ENCODE peak calls at places on chromosomes 6 and 20, in ten cellular contexts. E is IMR-90, H is MM.1S, P is PC-9, D is fibroblast of lung, A is H9, J is OCI-LY7, S is GM23338, I is HCT116, N is neural progenitor cell. L is an unnamed sample.

GRCh38 chr6:169799474-169799926 is 48.1 kb downstream of the ERMARD start:
- DNase-seq in J (no peak), H (no peak), P (no peak), A (no peak), S (no peak), D (no peak), N (no peak), E (no peak), I (no peak), L (peak)

GRCh38 chr6:36504982-36505381 is 42.3 kb downstream of the STK38 start:
- DNase-seq in D (no peak), A (no peak), S (no peak), P (no peak), H (no peak), N (no peak), E (peak), J (no peak), I (no peak), L (no peak)

GRCh38 chr6:117149324-117149723 is 116.0 kb upstream of the VGLL2 start:
- DNase-seq in E (no peak), I (no peak), A (no peak), S (no peak), H (no peak), J (no peak), D (no peak), P (no peak), N (no peak), L (no peak)

GRCh38 chr6:35062676-35063574 is 78.2 kb downstream of the TCP11 start:
- DNase-seq in P (no peak), N (no peak), A (no peak), D (no peak), H (no peak), J (no peak), S (no peak), I (no peak), E (no peak), L (no peak)

GRCh38 chr20:9068896-9069663 is at the start of gene PLCB4:
- DNase-seq in E (peak), H (no peak), D (peak), N (peak), J (no peak), I (no peak), S (peak), A (peak), P (peak), L (peak)

GRCh38 chr20:3111507-3111906 is 27.0 kb upstream of the AVP start:
- DNase-seq in D (no peak), S (no peak), J (no peak), N (no peak), I (no peak), P (no peak), A (no peak), H (no peak), E (no peak), L (no peak)

GRCh38 chr20:51628533-51629398 is 86.2 kb upstream of the NFATC2 start:
- DNase-seq in E (peak), J (no peak), A (no peak), I (no peak), D (peak), S (no peak), P (no peak), N (no peak), H (no peak), L (no peak)

GRCh38 chr6:159252955-159253508 is 83.8 kb downstream of the FNDC1 start:
- DNase-seq in E (peak), I (peak), N (peak), A (peak), D (peak), S (peak), H (peak), J (peak), P (no peak), L (peak)

GRCh38 chr6:22145823-22146379 is 150.9 kb downstream of the PRL start:
- DNase-seq in N (no peak), P (no peak), S (peak), D (peak), J (no peak), H (no peak), A (peak), I (no peak), E (peak), L (no peak)

GRCh38 chr6:93419304-93420162 is at the start of gene EPHA7:
- DNase-seq in S (peak), A (peak), J (no peak), P (peak), N (peak), I (no peak), H (peak), E (peak), D (peak), L (peak)

GRCh38 chr6:54847799-54848597 is 1.4 kb downstream of the FAM83B start:
- DNase-seq in A (no peak), J (no peak), H (no peak), E (peak), N (no peak), P (peak), I (peak), D (peak), S (peak), L (peak)

GRCh38 chr20:20024942-20025341 is 7.8 kb downstream of the NAA20 start:
- DNase-seq in N (no peak), P (no peak), J (no peak), H (no peak), A (no peak), S (no peak), I (no peak), E (peak), D (no peak), L (no peak)

GRCh38 chr20:2038161-2038560 is 44.3 kb upstream of the PDYN start:
- DNase-seq in I (no peak), N (no peak), H (no peak), A (no peak), D (no peak), E (no peak), S (no peak), P (no peak), J (no peak), L (no peak)

GRCh38 chr6:53100561-53100960 is 35.4 kb downstream of the FBXO9 start:
- DNase-seq in J (no peak), S (no peak), H (no peak), N (no peak), D (no peak), A (no peak), P (no peak), E (peak), I (no peak), L (no peak)

GRCh38 chr6:105759946-105760345 is 326.2 kb upstream of the PRDM1 start:
- DNase-seq in E (peak), D (peak), A (no peak), S (no peak), J (no peak), N (no peak), I (no peak), P (no peak), H (no peak), L (peak)

GRCh38 chr6:63839485-63839884 is 203.9 kb downstream of the PHF3 start:
- DNase-seq in E (peak), S (no peak), J (no peak), N (no peak), A (no peak), P (no peak), H (no peak), I (no peak), D (peak), L (no peak)

GRCh38 chr6:161138545-161139303 is 135.1 kb downstream of the AGPAT4 start:
- DNase-seq in P (no peak), D (no peak), A (no peak), I (no peak), J (no peak), H (no peak), E (no peak), N (no peak), S (peak), L (no peak)

GRCh38 chr20:39282619-39283092 is 320.5 kb downstream of the DHX35 start:
- DNase-seq in E (no peak), H (no peak), P (no peak), I (no peak), J (no peak), S (peak), D (no peak), N (peak), A (peak), L (no peak)

GRCh38 chr20:46057856-46058655 is 29.0 kb downstream of the SLC12A5 start:
- DNase-seq in I (no peak), D (peak), S (peak), P (no peak), H (no peak), N (peak), A (peak), J (no peak), E (peak), L (no peak)

GRCh38 chr20:2653511-2654383 is 1.3 kb downstream of the NOP56 start:
- DNase-seq in N (no peak), D (no peak), A (no peak), S (no peak), H (no peak), P (no peak), E (no peak), I (no peak), J (no peak), L (no peak)

GRCh38 chr6:100078509-100078908 is 84.5 kb upstream of the MCHR2 start:
- DNase-seq in D (peak), P (no peak), A (peak), N (peak), J (peak), S (peak), H (no peak), I (peak), E (peak), L (peak)

GRCh38 chr6:42007286-42007685 is 43.0 kb upstream of the TAF8 start:
- DNase-seq in J (peak), A (no peak), D (no peak), N (no peak), P (no peak), I (no peak), H (no peak), E (no peak), S (no peak), L (no peak)
- H3K4me2 ChIP-seq in J (peak), A (no peak), D (no peak), N (no peak), P (no peak), I (no peak), H (no peak), E (no peak), S (no peak), L (no peak)

GRCh38 chr6:143333749-143334520 is 116.6 kb downstream of the ADAT2 start:
- DNase-seq in E (no peak), P (no peak), H (no peak), J (no peak), D (no peak), A (no peak), N (no peak), S (no peak), I (no peak), L (no peak)

GRCh38 chr6:143335865-143336264 is 114.6 kb downstream of the ADAT2 start:
- DNase-seq in E (no peak), N (no peak), D (no peak), H (no peak), I (no peak), S (no peak), J (no peak), A (no peak), P (no peak), L (peak)

GRCh38 chr6:143336446-143337152 is 113.9 kb downstream of the ADAT2 start:
- DNase-seq in A (peak), P (peak), N (no peak), D (peak), S (peak), J (no peak), H (no peak), I (no peak), E (peak), L (peak)

GRCh38 chr6:143339223-143339622 is 111.3 kb downstream of the ADAT2 start:
- DNase-seq in P (no peak), S (no peak), E (no peak), N (no peak), D (no peak), I (no peak), A (no peak), H (no peak), J (no peak), L (peak)

GRCh38 chr6:143337201-143337949 is 113.1 kb downstream of the ADAT2 start:
- DNase-seq in D (no peak), A (peak), I (peak), E (peak), S (peak), H (no peak), P (no peak), N (peak), J (peak), L (peak)
- TF ChIP-seq CTCF in D (peak), A (peak), I (no peak), E (peak), S (peak), H (peak), P (peak), N (peak), J (peak), L (peak)

GRCh38 chr20:34983995-34984735 is 28.5 kb downstream of the MYH7B start:
- DNase-seq in P (peak), E (no peak), N (peak), A (peak), H (no peak), I (no peak), D (no peak), S (peak), J (no peak), L (no peak)
- H3K4me2 ChIP-seq in P (peak), E (no peak), N (peak), A (peak), H (no peak), I (no peak), D (no peak), S (peak), J (no peak), L (no peak)

DNA sequence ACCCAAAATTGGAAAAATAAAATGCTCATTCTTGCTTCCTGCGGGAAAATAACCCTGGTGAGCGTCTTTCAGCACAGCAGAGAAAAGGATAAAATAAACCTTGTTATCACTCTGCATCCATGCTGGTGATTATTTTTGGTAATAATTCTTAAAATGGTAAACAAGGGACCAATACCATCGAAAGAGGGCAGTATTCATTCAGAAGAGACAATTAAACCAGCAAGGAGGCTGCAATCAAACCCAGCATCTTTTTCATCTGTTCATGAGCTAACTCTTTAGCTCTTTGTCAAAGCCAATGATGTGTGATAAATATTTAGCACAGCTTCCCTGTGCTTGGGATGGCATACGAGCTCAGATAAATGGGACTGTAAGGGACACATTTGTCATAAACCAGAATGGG is 34.3 kb downstream of the CDH26 start:
- DNase-seq in A (no peak), E (peak), J (no peak), P (peak), H (no peak), D (peak), I (no peak), N (no peak), S (no peak), L (peak)
- TF ChIP-seq CTCF in A (no peak), E (peak), J (peak), P (peak), H (no peak), D (peak), I (peak), N (no peak), S (peak), L (peak)

DNA sequence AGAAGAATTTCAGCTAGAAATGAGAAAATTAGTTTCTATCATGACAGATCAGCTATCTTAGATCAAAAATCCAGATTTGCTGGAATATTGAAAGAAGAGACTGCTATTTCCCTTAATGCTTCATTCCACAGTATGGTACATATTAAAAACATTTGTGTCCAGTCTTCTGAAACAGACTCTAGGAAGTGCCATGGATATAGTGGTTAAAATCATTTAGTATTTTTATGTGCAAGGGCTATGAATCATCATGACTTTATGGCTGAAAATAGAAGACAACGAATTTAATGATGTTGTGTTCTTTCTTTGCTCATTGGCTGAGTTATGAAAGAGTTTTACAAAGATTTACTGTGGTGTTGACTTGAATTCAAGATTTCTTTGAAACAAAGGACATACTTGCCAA is 146.6 kb downstream of the ANKRD60 start:
- DNase-seq in D (peak), P (no peak), E (no peak), A (no peak), J (no peak), S (no peak), H (no peak), I (no peak), N (no peak), L (peak)
- H3K4me2 ChIP-seq in D (no peak), P (no peak), E (no peak), A (no peak), J (no peak), S (no peak), H (no peak), I (no peak), N (no peak), L (peak)

GRCh38 chr6:148523551-148523950 is 180.9 kb downstream of the SASH1 start:
- DNase-seq in D (no peak), N (no peak), P (no peak), J (no peak), H (no peak), I (no peak), S (no peak), E (peak), A (no peak), L (no peak)
- TF ChIP-seq CTCF in D (no peak), N (no peak), P (no peak), J (no peak), H (no peak), I (no peak), S (no peak), E (no peak), A (no peak), L (no peak)

GRCh38 chr6:2666906-2667575 is 83.7 kb downstream of the MYLK4 start:
- DNase-seq in H (no peak), N (no peak), I (no peak), P (no peak), S (no peak), E (no peak), A (no peak), J (no peak), D (no peak), L (no peak)
- H3K4me2 ChIP-seq in H (no peak), N (no peak), I (no peak), P (no peak), S (no peak), E (no peak), A (no peak), J (no peak), D (no peak), L (no peak)

GRCh38 chr6:166097914-166098522 is 69.6 kb downstream of the TBXT start:
- DNase-seq in J (no peak), D (peak), A (peak), S (peak), P (no peak), E (peak), I (peak), N (peak), H (peak), L (peak)
- TF ChIP-seq CTCF in J (peak), D (peak), A (peak), S (peak), P (peak), E (peak), I (peak), N (peak), H (peak), L (peak)

L was measured in PC-3.